ENCODE peak calls at places on chromosomes 4 and X, in five cellular contexts. One of them, this sample, is unnamed.

GRCh38 chr4:105246712-105247111 is 100.0 kb downstream of the TET2 start:
- DNase-seq in IMR-90: peak
- DNase-seq in fibroblast of lung: peak
- DNase-seq in HCT116: no peak
- DNase-seq in neural progenitor cell: peak
- DNase-seq in this sample: no peak

GRCh38 chr4:163142246-163142645 is 24.4 kb downstream of the NAF1 start:
- DNase-seq in IMR-90: no peak
- DNase-seq in fibroblast of lung: no peak
- DNase-seq in HCT116: no peak
- DNase-seq in neural progenitor cell: no peak
- DNase-seq in this sample: no peak

GRCh38 chr4:164706675-164707074 is 47.3 kb upstream of the SMIM31 start:
- DNase-seq in IMR-90: no peak
- DNase-seq in fibroblast of lung: no peak
- DNase-seq in HCT116: no peak
- DNase-seq in neural progenitor cell: peak
- DNase-seq in this sample: peak

GRCh38 chrX:12721042-12721441 is 70.2 kb upstream of the PRPS2 start:
- DNase-seq in IMR-90: no peak
- DNase-seq in fibroblast of lung: no peak
- DNase-seq in HCT116: no peak
- DNase-seq in neural progenitor cell: peak
- DNase-seq in this sample: no peak

GRCh38 chrX:149871940-149872339 is 9.0 kb upstream of the MAGEA8 start:
- DNase-seq in IMR-90: no peak
- DNase-seq in fibroblast of lung: no peak
- DNase-seq in HCT116: peak
- DNase-seq in neural progenitor cell: peak
- DNase-seq in this sample: peak

GRCh38 chrX:17860811-17861495 is at the start of gene RAI2:
- DNase-seq in IMR-90: no peak
- DNase-seq in fibroblast of lung: no peak
- DNase-seq in HCT116: no peak
- DNase-seq in neural progenitor cell: peak
- DNase-seq in this sample: peak

GRCh38 chr4:79445371-79445781 is 37.3 kb upstream of the GK2 start:
- DNase-seq in IMR-90: no peak
- DNase-seq in fibroblast of lung: no peak
- DNase-seq in HCT116: no peak
- DNase-seq in neural progenitor cell: peak
- DNase-seq in this sample: no peak

GRCh38 chrX:56729152-56729557 is at the start of gene NBDY:
- DNase-seq in IMR-90: peak
- DNase-seq in fibroblast of lung: peak
- DNase-seq in HCT116: no peak
- DNase-seq in neural progenitor cell: peak
- DNase-seq in this sample: peak

GRCh38 chr4:105709081-105709450 is 482 bp downstream of the GSTCD start:
- DNase-seq in IMR-90: no peak
- DNase-seq in fibroblast of lung: peak
- DNase-seq in HCT116: peak
- DNase-seq in neural progenitor cell: peak
- DNase-seq in this sample: peak

GRCh38 chr4:106092361-106093040 is 197.2 kb downstream of the NPNT start:
- DNase-seq in IMR-90: no peak
- DNase-seq in fibroblast of lung: no peak
- DNase-seq in HCT116: no peak
- DNase-seq in neural progenitor cell: no peak
- DNase-seq in this sample: no peak

GRCh38 chrX:80808160-80808735 is 1.4 kb downstream of the BRWD3 start:
- DNase-seq in IMR-90: peak
- DNase-seq in fibroblast of lung: peak
- DNase-seq in HCT116: peak
- DNase-seq in neural progenitor cell: peak
- DNase-seq in this sample: peak

GRCh38 chr4:181752516-181752915 is 490.7 kb upstream of the TENM3 start:
- DNase-seq in IMR-90: no peak
- DNase-seq in fibroblast of lung: no peak
- DNase-seq in HCT116: no peak
- DNase-seq in neural progenitor cell: no peak
- DNase-seq in this sample: no peak

GRCh38 chr4:65566473-65566872 is 103.8 kb downstream of the EPHA5 start:
- DNase-seq in IMR-90: no peak
- DNase-seq in fibroblast of lung: no peak
- DNase-seq in HCT116: no peak
- DNase-seq in neural progenitor cell: no peak
- DNase-seq in this sample: no peak

GRCh38 chr4:145956288-145956890 is 17.8 kb upstream of the ZNF827 start:
- DNase-seq in IMR-90: peak
- DNase-seq in fibroblast of lung: peak
- DNase-seq in HCT116: no peak
- DNase-seq in neural progenitor cell: peak
- DNase-seq in this sample: peak

GRCh38 chr4:184587746-184588145 is 61.5 kb downstream of the CASP3 start:
- DNase-seq in IMR-90: no peak
- DNase-seq in fibroblast of lung: no peak
- DNase-seq in HCT116: no peak
- DNase-seq in neural progenitor cell: no peak
- DNase-seq in this sample: no peak

GRCh38 chr4:70667710-70668535 is 1.6 kb upstream of the JCHAIN start:
- DNase-seq in IMR-90: peak
- DNase-seq in fibroblast of lung: peak
- DNase-seq in HCT116: no peak
- DNase-seq in neural progenitor cell: no peak
- DNase-seq in this sample: no peak

GRCh38 chr4:52979020-52979419 is 116.9 kb downstream of the RASL11B start:
- DNase-seq in IMR-90: no peak
- DNase-seq in fibroblast of lung: peak
- DNase-seq in HCT116: peak
- DNase-seq in neural progenitor cell: no peak
- DNase-seq in this sample: peak

GRCh38 chr4:143587703-143588102 is 74.2 kb downstream of the SMARCA5 start:
- DNase-seq in IMR-90: no peak
- DNase-seq in fibroblast of lung: peak
- DNase-seq in HCT116: peak
- DNase-seq in neural progenitor cell: no peak
- DNase-seq in this sample: no peak

GRCh38 chrX:132118361-132118760 is 9.5 kb downstream of the FRMD7 start:
- DNase-seq in IMR-90: no peak
- DNase-seq in fibroblast of lung: no peak
- DNase-seq in HCT116: peak
- DNase-seq in neural progenitor cell: peak
- DNase-seq in this sample: peak

GRCh38 chrX:118523920-118524319 is 28.3 kb downstream of the DOCK11 start:
- DNase-seq in IMR-90: no peak
- DNase-seq in fibroblast of lung: no peak
- DNase-seq in HCT116: no peak
- DNase-seq in neural progenitor cell: no peak
- DNase-seq in this sample: no peak

DNA sequence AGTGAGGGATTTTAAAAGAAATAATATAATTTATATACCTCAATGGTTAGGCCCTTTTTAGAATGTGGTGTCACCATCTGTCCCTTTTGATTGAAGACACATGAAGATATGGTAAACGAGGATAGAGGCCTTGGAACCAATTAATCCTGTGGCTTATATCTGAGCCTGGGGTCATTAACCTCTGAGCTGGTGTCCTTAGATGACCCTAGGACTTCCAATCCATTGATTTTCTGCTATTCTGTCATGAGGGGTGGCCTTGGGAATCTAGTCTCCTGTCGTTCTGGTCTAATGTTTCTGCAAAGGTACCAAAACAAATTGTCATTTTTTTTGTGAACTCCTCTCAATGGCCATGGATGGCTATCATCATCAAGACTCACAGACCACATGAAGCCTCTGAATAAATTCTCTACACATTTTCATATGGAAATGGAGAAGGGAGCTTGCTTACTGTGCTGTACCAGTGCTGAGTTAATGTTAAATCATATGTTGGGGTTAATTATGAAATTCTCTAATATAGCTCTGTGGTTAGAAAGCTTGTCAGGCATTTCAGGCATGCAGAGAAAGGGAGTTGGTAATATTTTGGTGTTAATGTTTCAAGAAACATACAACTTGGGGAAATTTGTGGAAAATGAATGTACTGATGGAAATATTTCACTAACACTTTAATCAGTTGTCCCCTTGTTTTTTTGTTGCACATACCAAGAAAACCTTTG is 204.2 kb upstream of the IL15 start:
- DNase-seq in IMR-90: peak
- DNase-seq in fibroblast of lung: peak
- DNase-seq in HCT116: no peak
- DNase-seq in neural progenitor cell: no peak
- DNase-seq in this sample: no peak
- H3K4me2 ChIP-seq in IMR-90: peak
- H3K4me2 ChIP-seq in fibroblast of lung: peak
- H3K4me2 ChIP-seq in HCT116: no peak
- H3K4me2 ChIP-seq in neural progenitor cell: no peak
- H3K4me2 ChIP-seq in this sample: no peak

DNA sequence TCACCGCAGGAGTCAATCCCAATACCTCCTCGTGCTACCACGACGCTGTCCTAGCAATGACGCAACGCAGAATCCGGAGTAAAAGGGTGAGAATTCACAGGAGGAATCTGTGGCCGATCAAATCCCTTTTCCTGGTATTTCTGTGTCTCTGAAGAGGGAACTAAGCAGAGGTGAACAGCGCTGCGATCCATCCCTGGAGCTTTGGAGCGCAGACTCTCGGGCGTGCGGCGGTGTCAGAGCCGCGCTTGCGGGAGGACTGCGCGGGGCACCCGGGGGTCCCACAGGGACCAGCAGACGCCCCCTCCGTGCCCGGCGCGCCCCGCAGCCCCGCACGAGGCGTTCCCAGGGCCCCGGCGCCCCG is 17.2 kb upstream of the ZNF718 start:
- DNase-seq in IMR-90: no peak
- DNase-seq in fibroblast of lung: no peak
- DNase-seq in HCT116: no peak
- DNase-seq in neural progenitor cell: no peak
- DNase-seq in this sample: peak
- H3K4me3 ChIP-seq in IMR-90: no peak
- H3K4me3 ChIP-seq in fibroblast of lung: no peak
- H3K4me3 ChIP-seq in HCT116: no peak
- H3K4me3 ChIP-seq in neural progenitor cell: no peak
- H3K4me3 ChIP-seq in this sample: peak

DNA sequence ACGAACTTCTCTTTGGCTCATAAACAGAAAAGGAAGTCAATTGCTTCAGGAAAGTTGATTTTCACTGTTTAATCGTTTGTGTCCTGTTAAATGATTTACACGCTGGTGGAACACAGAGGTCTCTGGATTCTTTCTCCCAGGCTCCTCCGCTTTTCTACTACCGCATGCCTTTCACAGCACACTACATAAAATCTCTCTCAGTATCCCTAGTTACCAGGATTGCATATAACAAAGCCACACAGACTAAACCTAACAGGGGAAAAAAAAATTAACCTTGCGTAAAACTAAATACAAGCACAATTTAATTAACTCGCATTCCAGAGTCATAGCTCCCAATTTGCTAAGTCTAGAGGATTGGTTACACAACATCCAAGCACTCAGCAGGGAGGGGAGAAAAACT is 133.9 kb downstream of the CORIN start:
- DNase-seq in IMR-90: no peak
- DNase-seq in fibroblast of lung: no peak
- DNase-seq in HCT116: no peak
- DNase-seq in neural progenitor cell: no peak
- DNase-seq in this sample: no peak
- H3K4me2 ChIP-seq in IMR-90: no peak
- H3K4me2 ChIP-seq in fibroblast of lung: no peak
- H3K4me2 ChIP-seq in HCT116: no peak
- H3K4me2 ChIP-seq in neural progenitor cell: no peak
- H3K4me2 ChIP-seq in this sample: no peak

DNA sequence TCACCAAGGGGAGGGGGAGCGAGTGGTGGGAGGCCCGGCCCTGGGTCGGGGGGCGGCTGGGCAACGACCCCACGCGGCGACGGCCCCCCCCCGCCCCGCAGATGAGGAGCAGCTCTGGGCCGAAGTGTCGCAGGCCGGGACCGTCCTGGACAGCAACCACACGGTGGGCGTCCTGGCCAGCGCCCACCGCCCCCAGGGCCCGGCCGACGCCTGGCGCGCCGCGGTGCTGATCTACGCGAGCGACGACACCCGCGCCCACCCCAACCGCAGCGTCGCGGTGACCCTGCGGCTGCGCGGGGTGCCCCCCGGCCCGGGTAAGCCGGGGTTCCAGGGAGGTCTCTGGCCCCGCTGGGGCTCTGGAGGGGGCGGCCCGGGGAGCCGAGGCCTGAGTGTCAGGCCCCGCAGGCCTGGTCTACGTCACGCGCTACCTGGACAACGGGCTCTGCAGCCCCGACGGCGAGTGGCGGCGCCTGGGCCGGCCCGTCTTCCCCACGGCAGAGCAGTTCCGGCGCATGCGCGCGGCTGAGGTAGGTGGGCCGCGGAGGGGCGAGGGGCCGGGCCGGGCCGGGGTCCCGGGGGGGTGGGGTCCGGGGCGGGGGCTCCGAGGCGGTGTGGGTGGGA is 8.7 kb upstream of the FGFRL1 start:
- DNase-seq in IMR-90: no peak
- DNase-seq in fibroblast of lung: no peak
- DNase-seq in HCT116: no peak
- DNase-seq in neural progenitor cell: peak
- DNase-seq in this sample: peak
- H3K4me3 ChIP-seq in IMR-90: no peak
- H3K4me3 ChIP-seq in fibroblast of lung: no peak
- H3K4me3 ChIP-seq in HCT116: no peak
- H3K4me3 ChIP-seq in neural progenitor cell: peak
- H3K4me3 ChIP-seq in this sample: peak

GRCh38 chr4:177511611-177512010 is 69.4 kb upstream of the AGA start:
- DNase-seq in IMR-90: no peak
- DNase-seq in fibroblast of lung: no peak
- DNase-seq in HCT116: peak
- DNase-seq in neural progenitor cell: no peak
- DNase-seq in this sample: no peak
- H3K4me2 ChIP-seq in IMR-90: no peak
- H3K4me2 ChIP-seq in fibroblast of lung: no peak
- H3K4me2 ChIP-seq in HCT116: peak
- H3K4me2 ChIP-seq in neural progenitor cell: no peak
- H3K4me2 ChIP-seq in this sample: no peak